ENCODE peak calls at places on chromosomes 1 and 21, in five cellular contexts. P, O, A, Z and B are unnamed samples.

GRCh38 chr1:153567621-153568366 is 2.1 kb upstream of the S100A2 start:
- DNase-seq in P (peak), O (peak), A (peak), Z (peak), B (no peak)

GRCh38 chr1:152110860-152111514 is 4.3 kb downstream of the TCHH start:
- DNase-seq in A (no peak), P (no peak), O (peak), Z (no peak), B (no peak)

GRCh38 chr1:7644906-7645750 is 126.0 kb upstream of the VAMP3 start:
- DNase-seq in P (peak), A (no peak), Z (no peak), O (peak), B (no peak)

GRCh38 chr1:33826311-33826710 is 37.6 kb upstream of the HMGB4 start:
- DNase-seq in Z (no peak), O (no peak), P (no peak), A (no peak), B (no peak)

GRCh38 chr21:43923391-43923790 is 58.4 kb downstream of the AGPAT3 start:
- DNase-seq in Z (no peak), P (peak), A (no peak), O (no peak), B (no peak)

GRCh38 chr1:12173631-12174121 is 6.9 kb downstream of the TNFRSF1B start:
- DNase-seq in O (no peak), Z (peak), P (no peak), A (no peak), B (no peak)

GRCh38 chr1:112546076-112546475 is 37.3 kb downstream of the WNT2B start:
- DNase-seq in Z (no peak), A (no peak), O (no peak), P (peak), B (no peak)

GRCh38 chr1:19974822-19975416 is 4.5 kb downstream of the PLA2G2A start:
- DNase-seq in O (peak), P (peak), Z (no peak), A (peak), B (peak)

GRCh38 chr21:42388740-42389448 is 7.0 kb downstream of the TMPRSS3 start:
- DNase-seq in A (no peak), O (no peak), Z (no peak), P (peak), B (no peak)

GRCh38 chr21:42443876-42444744 is 40.4 kb downstream of the UBASH3A start:
- DNase-seq in O (no peak), Z (no peak), P (no peak), A (no peak), B (no peak)

GRCh38 chr1:202170726-202171125 is 10.3 kb upstream of the PTPN7 start:
- DNase-seq in P (no peak), A (no peak), O (no peak), Z (no peak), B (no peak)

GRCh38 chr1:91765880-91766443 is 120.0 kb downstream of the TGFBR3 start:
- DNase-seq in Z (no peak), P (no peak), O (no peak), A (no peak), B (no peak)

GRCh38 chr1:34825455-34826081 is 32.8 kb downstream of the GJA4 start:
- DNase-seq in P (no peak), O (no peak), A (no peak), Z (no peak), B (no peak)

GRCh38 chr1:160407819-160408801 is 7.7 kb downstream of the VANGL2 start:
- DNase-seq in P (peak), Z (no peak), O (no peak), A (no peak), B (no peak)

GRCh38 chr1:155022927-155023236 is 10.7 kb downstream of the DCST2 start:
- DNase-seq in O (no peak), Z (no peak), A (no peak), P (no peak), B (no peak)

GRCh38 chr1:28983509-28984310 is 69.3 kb downstream of the EPB41 start:
- DNase-seq in O (no peak), Z (no peak), P (no peak), A (no peak), B (no peak)

GRCh38 chr21:15355066-15355465 is 290.3 kb upstream of the NRIP1 start:
- DNase-seq in O (no peak), Z (no peak), P (no peak), A (no peak), B (no peak)

GRCh38 chr1:3529099-3529729 is 74.7 kb downstream of the ARHGEF16 start:
- DNase-seq in A (no peak), O (peak), Z (no peak), P (no peak), B (no peak)